ENCODE peak calls at places on chromosomes 3 and 15, in ten cellular contexts. One of them, this sample, is unnamed.
A peak's percentile ranks its signal among the peaks of the same experiment; 100 is the strongest.

GRCh38 chr3:33124638-33125037 is 10.8 kb downstream of the CRTAP start:
- DNase-seq in pancreas: no peak
- DNase-seq in AG04450: no peak
- DNase-seq in cardiac muscle cell: no peak
- DNase-seq in bronchial epithelial cell: peak; percentile 65
- DNase-seq in cardiac fibroblast: no peak
- DNase-seq in transverse colon: no peak
- DNase-seq in spleen: no peak
- DNase-seq in HepG2: no peak
- DNase-seq in IMR-90: no peak
- DNase-seq in this sample: no peak

GRCh38 chr15:90869601-90870353 is 1.4 kb downstream of the FURIN start:
- DNase-seq in AG04450: no peak
- DNase-seq in transverse colon: peak; percentile 60
- DNase-seq in spleen: peak; percentile 84
- DNase-seq in cardiac fibroblast: peak; percentile 94
- DNase-seq in IMR-90: peak; percentile 84
- DNase-seq in HepG2: no peak
- DNase-seq in cardiac muscle cell: peak; percentile 85
- DNase-seq in bronchial epithelial cell: peak; percentile 89
- DNase-seq in pancreas: no peak
- DNase-seq in this sample: peak; percentile 81

GRCh38 chr15:70826634-70827033 is 27.3 kb downstream of the LARP6 start:
- DNase-seq in pancreas: no peak
- DNase-seq in IMR-90: peak; percentile 74
- DNase-seq in HepG2: peak; percentile 27
- DNase-seq in cardiac muscle cell: no peak
- DNase-seq in AG04450: no peak
- DNase-seq in transverse colon: peak; percentile 24
- DNase-seq in cardiac fibroblast: peak; percentile 84
- DNase-seq in bronchial epithelial cell: peak; percentile 94
- DNase-seq in spleen: no peak
- DNase-seq in this sample: peak; percentile 74

GRCh38 chr3:59422312-59422711 is 372.5 kb upstream of the CFAP20DC start:
- DNase-seq in spleen: no peak
- DNase-seq in pancreas: no peak
- DNase-seq in bronchial epithelial cell: peak; percentile 91
- DNase-seq in AG04450: no peak
- DNase-seq in transverse colon: no peak
- DNase-seq in cardiac fibroblast: no peak
- DNase-seq in cardiac muscle cell: no peak
- DNase-seq in HepG2: no peak
- DNase-seq in IMR-90: peak; percentile 94
- DNase-seq in this sample: peak; percentile 75

GRCh38 chr15:68229386-68230156 is at the start of gene CLN6:
- DNase-seq in HepG2: peak; percentile 59
- DNase-seq in cardiac fibroblast: peak; percentile 85
- DNase-seq in pancreas: peak; percentile 90
- DNase-seq in transverse colon: peak; percentile 87
- DNase-seq in IMR-90: peak; percentile 77
- DNase-seq in bronchial epithelial cell: peak; percentile 47
- DNase-seq in cardiac muscle cell: peak; percentile 90
- DNase-seq in spleen: peak; percentile 96
- DNase-seq in AG04450: peak; percentile 27
- DNase-seq in this sample: peak; percentile 86

GRCh38 chr3:21624514-21624913 is 126.5 kb downstream of the ZNF385D start:
- DNase-seq in HepG2: no peak
- DNase-seq in cardiac muscle cell: no peak
- DNase-seq in spleen: no peak
- DNase-seq in IMR-90: no peak
- DNase-seq in pancreas: no peak
- DNase-seq in cardiac fibroblast: peak; percentile 34
- DNase-seq in transverse colon: no peak
- DNase-seq in AG04450: no peak
- DNase-seq in bronchial epithelial cell: no peak
- DNase-seq in this sample: no peak

GRCh38 chr3:104458657-104459056 is 908.1 kb upstream of the ALCAM start:
- DNase-seq in transverse colon: no peak
- DNase-seq in cardiac muscle cell: no peak
- DNase-seq in pancreas: no peak
- DNase-seq in spleen: no peak
- DNase-seq in cardiac fibroblast: no peak
- DNase-seq in bronchial epithelial cell: no peak
- DNase-seq in HepG2: no peak
- DNase-seq in AG04450: no peak
- DNase-seq in IMR-90: no peak
- DNase-seq in this sample: no peak

GRCh38 chr15:42035362-42035761 is 14.5 kb upstream of the PLA2G4E start:
- DNase-seq in IMR-90: peak; percentile 11
- DNase-seq in cardiac fibroblast: peak; percentile 34
- DNase-seq in spleen: no peak
- DNase-seq in transverse colon: peak; percentile 41
- DNase-seq in bronchial epithelial cell: peak; percentile 97
- DNase-seq in HepG2: no peak
- DNase-seq in pancreas: no peak
- DNase-seq in cardiac muscle cell: no peak
- DNase-seq in AG04450: no peak
- DNase-seq in this sample: peak; percentile 31

GRCh38 chr15:98715401-98715800 is 67.1 kb downstream of the IGF1R start:
- DNase-seq in bronchial epithelial cell: no peak
- DNase-seq in spleen: no peak
- DNase-seq in transverse colon: no peak
- DNase-seq in AG04450: no peak
- DNase-seq in cardiac muscle cell: no peak
- DNase-seq in cardiac fibroblast: no peak
- DNase-seq in pancreas: no peak
- DNase-seq in HepG2: no peak
- DNase-seq in IMR-90: no peak
- DNase-seq in this sample: no peak

GRCh38 chr3:44987318-44987717 is 11.3 kb downstream of the EXOSC7 start:
- DNase-seq in pancreas: no peak
- DNase-seq in cardiac muscle cell: no peak
- DNase-seq in transverse colon: no peak
- DNase-seq in IMR-90: no peak
- DNase-seq in HepG2: no peak
- DNase-seq in AG04450: no peak
- DNase-seq in bronchial epithelial cell: no peak
- DNase-seq in spleen: no peak
- DNase-seq in cardiac fibroblast: no peak
- DNase-seq in this sample: no peak

GRCh38 chr3:47473391-47473790 is 2.4 kb downstream of the SCAP start:
- DNase-seq in cardiac muscle cell: no peak
- DNase-seq in pancreas: no peak
- DNase-seq in AG04450: no peak
- DNase-seq in IMR-90: no peak
- DNase-seq in bronchial epithelial cell: peak; percentile 37
- DNase-seq in cardiac fibroblast: no peak
- DNase-seq in HepG2: peak; percentile 21
- DNase-seq in spleen: no peak
- DNase-seq in transverse colon: no peak
- DNase-seq in this sample: no peak

GRCh38 chr3:53843195-53844177 is 2.7 kb downstream of the CHDH start:
- DNase-seq in transverse colon: no peak
- DNase-seq in cardiac muscle cell: no peak
- DNase-seq in pancreas: no peak
- DNase-seq in IMR-90: no peak
- DNase-seq in bronchial epithelial cell: no peak
- DNase-seq in HepG2: no peak
- DNase-seq in AG04450: no peak
- DNase-seq in cardiac fibroblast: no peak
- DNase-seq in spleen: no peak
- DNase-seq in this sample: no peak

GRCh38 chr3:88058593-88059379 is at the start of the genes CGGBP1 and ZNF654:
- DNase-seq in bronchial epithelial cell: peak; percentile 95
- DNase-seq in cardiac fibroblast: peak; percentile 99
- DNase-seq in HepG2: peak; percentile 97
- DNase-seq in spleen: peak; percentile 99
- DNase-seq in pancreas: peak; percentile 93
- DNase-seq in AG04450: peak; percentile 97
- DNase-seq in cardiac muscle cell: peak; percentile 99
- DNase-seq in IMR-90: peak; percentile 99
- DNase-seq in transverse colon: peak; percentile 99
- DNase-seq in this sample: peak; percentile 100

GRCh38 chr3:73094951-73095350 is 33.5 kb downstream of the EBLN2 start:
- DNase-seq in cardiac fibroblast: peak; percentile 37
- DNase-seq in transverse colon: no peak
- DNase-seq in AG04450: no peak
- DNase-seq in bronchial epithelial cell: no peak
- DNase-seq in IMR-90: no peak
- DNase-seq in cardiac muscle cell: no peak
- DNase-seq in HepG2: no peak
- DNase-seq in pancreas: no peak
- DNase-seq in spleen: no peak
- DNase-seq in this sample: no peak

GRCh38 chr3:172147113-172147818 is 107.9 kb downstream of the FNDC3B start:
- DNase-seq in pancreas: no peak
- DNase-seq in transverse colon: no peak
- DNase-seq in bronchial epithelial cell: no peak
- DNase-seq in AG04450: no peak
- DNase-seq in HepG2: no peak
- DNase-seq in IMR-90: no peak
- DNase-seq in cardiac fibroblast: no peak
- DNase-seq in cardiac muscle cell: no peak
- DNase-seq in spleen: no peak
- DNase-seq in this sample: no peak

GRCh38 chr15:76904461-76905012 is 603 bp downstream of the SCAPER start:
- DNase-seq in bronchial epithelial cell: peak; percentile 36
- DNase-seq in pancreas: peak; percentile 62
- DNase-seq in AG04450: no peak
- DNase-seq in cardiac muscle cell: peak; percentile 45
- DNase-seq in transverse colon: peak; percentile 36
- DNase-seq in IMR-90: peak; percentile 16
- DNase-seq in spleen: no peak
- DNase-seq in HepG2: peak; percentile 28
- DNase-seq in cardiac fibroblast: peak; percentile 13
- DNase-seq in this sample: peak; percentile 23

GRCh38 chr15:43441316-43441715 is 51.6 kb downstream of the TP53BP1 start:
- DNase-seq in cardiac muscle cell: no peak
- DNase-seq in cardiac fibroblast: peak; percentile 60
- DNase-seq in transverse colon: no peak
- DNase-seq in spleen: no peak
- DNase-seq in pancreas: no peak
- DNase-seq in AG04450: no peak
- DNase-seq in IMR-90: peak; percentile 50
- DNase-seq in bronchial epithelial cell: peak; percentile 23
- DNase-seq in HepG2: peak; percentile 3
- DNase-seq in this sample: peak; percentile 49

GRCh38 chr3:45414823-45415222 is 26.4 kb downstream of the LARS2 start:
- DNase-seq in pancreas: no peak
- DNase-seq in HepG2: no peak
- DNase-seq in cardiac muscle cell: no peak
- DNase-seq in IMR-90: no peak
- DNase-seq in spleen: no peak
- DNase-seq in transverse colon: no peak
- DNase-seq in AG04450: no peak
- DNase-seq in bronchial epithelial cell: peak; percentile 49
- DNase-seq in cardiac fibroblast: no peak
- DNase-seq in this sample: no peak

GRCh38 chr3:172153335-172153861 is 114.0 kb downstream of the FNDC3B start:
- DNase-seq in pancreas: peak; percentile 83
- DNase-seq in cardiac muscle cell: peak; percentile 59
- DNase-seq in transverse colon: peak; percentile 87
- DNase-seq in cardiac fibroblast: peak; percentile 98
- DNase-seq in HepG2: no peak
- DNase-seq in AG04450: peak; percentile 90
- DNase-seq in spleen: peak; percentile 86
- DNase-seq in bronchial epithelial cell: peak; percentile 95
- DNase-seq in IMR-90: peak; percentile 99
- DNase-seq in this sample: peak; percentile 99

GRCh38 chr15:74548236-74548635 is 7.2 kb downstream of the ARID3B start:
- DNase-seq in cardiac muscle cell: no peak
- DNase-seq in pancreas: no peak
- DNase-seq in spleen: no peak
- DNase-seq in bronchial epithelial cell: no peak
- DNase-seq in HepG2: no peak
- DNase-seq in cardiac fibroblast: no peak
- DNase-seq in transverse colon: no peak
- DNase-seq in IMR-90: no peak
- DNase-seq in AG04450: no peak
- DNase-seq in this sample: no peak
- H3K4me3 ChIP-seq in cardiac muscle cell: no peak overlapping the region
- H3K4me3 ChIP-seq in pancreas: no peak overlapping the region
- H3K4me3 ChIP-seq in spleen: no peak overlapping the region
- H3K4me3 ChIP-seq in bronchial epithelial cell: no peak overlapping the region
- H3K4me3 ChIP-seq in HepG2: no peak overlapping the region
- H3K4me3 ChIP-seq in cardiac fibroblast: no peak overlapping the region
- H3K4me3 ChIP-seq in transverse colon: no peak overlapping the region
- H3K4me3 ChIP-seq in IMR-90: no peak overlapping the region
- H3K4me3 ChIP-seq in AG04450: no peak overlapping the region
- H3K4me3 ChIP-seq in this sample: no peak overlapping the region

DNA sequence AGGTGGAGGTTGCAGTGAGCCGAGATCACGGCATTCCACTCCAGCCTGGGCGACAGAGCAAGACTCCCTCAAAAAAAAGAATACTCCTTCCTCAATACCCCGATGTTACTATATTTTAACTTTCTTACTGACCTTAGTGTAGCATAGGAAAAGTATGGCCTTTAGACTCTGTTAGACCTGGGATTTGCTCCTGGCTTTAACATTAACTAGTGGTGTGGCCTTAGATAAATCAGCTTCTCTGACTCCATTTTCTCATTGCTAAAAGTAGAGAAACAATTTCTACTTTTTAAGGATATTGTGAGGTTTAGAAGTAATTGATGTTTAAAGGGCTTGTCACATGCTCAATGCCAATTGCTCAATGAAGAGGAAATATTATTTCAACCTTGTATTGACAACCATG is 7.6 kb upstream of the IL1RAP start:
- DNase-seq in IMR-90: no peak
- DNase-seq in bronchial epithelial cell: no peak
- DNase-seq in cardiac muscle cell: no peak
- DNase-seq in cardiac fibroblast: no peak
- DNase-seq in AG04450: no peak
- DNase-seq in transverse colon: no peak
- DNase-seq in pancreas: no peak
- DNase-seq in spleen: no peak
- DNase-seq in HepG2: no peak
- DNase-seq in this sample: no peak
- TF ChIP-seq CTCF in IMR-90: no peak
- TF ChIP-seq CTCF in bronchial epithelial cell: no peak
- TF ChIP-seq CTCF in cardiac muscle cell: no peak
- TF ChIP-seq CTCF in cardiac fibroblast: no peak
- TF ChIP-seq CTCF in AG04450: no peak
- TF ChIP-seq CTCF in transverse colon: no peak
- TF ChIP-seq CTCF in pancreas: no peak
- TF ChIP-seq CTCF in spleen: no peak
- TF ChIP-seq CTCF in HepG2: no peak
- TF ChIP-seq CTCF in this sample: no peak

GRCh38 chr15:96343529-96344072 is 13.1 kb downstream of the NR2F2 start:
- DNase-seq in bronchial epithelial cell: no peak
- DNase-seq in cardiac muscle cell: no peak
- DNase-seq in spleen: no peak
- DNase-seq in HepG2: no peak
- DNase-seq in pancreas: no peak
- DNase-seq in cardiac fibroblast: no peak
- DNase-seq in AG04450: no peak
- DNase-seq in IMR-90: no peak
- DNase-seq in transverse colon: no peak
- DNase-seq in this sample: peak; percentile 56
- H3K4me3 ChIP-seq in bronchial epithelial cell: no peak overlapping the region
- H3K4me3 ChIP-seq in cardiac muscle cell: no peak overlapping the region
- H3K4me3 ChIP-seq in spleen: peak overlapping the region; percentile 80
- H3K4me3 ChIP-seq in HepG2: no peak overlapping the region
- H3K4me3 ChIP-seq in pancreas: no peak overlapping the region
- H3K4me3 ChIP-seq in cardiac fibroblast: peak overlapping the region; percentile 54
- H3K4me3 ChIP-seq in AG04450: peak overlapping the region; percentile 75
- H3K4me3 ChIP-seq in IMR-90: peak overlapping the region; percentile 46
- H3K4me3 ChIP-seq in transverse colon: no peak overlapping the region
- H3K4me3 ChIP-seq in this sample: peak overlapping the region; percentile 94

GRCh38 chr3:25297667-25298585 is 130.1 kb upstream of the RARB start:
- DNase-seq in spleen: no peak
- DNase-seq in bronchial epithelial cell: peak; percentile 63
- DNase-seq in cardiac muscle cell: no peak
- DNase-seq in AG04450: no peak
- DNase-seq in cardiac fibroblast: no peak
- DNase-seq in HepG2: no peak
- DNase-seq in transverse colon: no peak
- DNase-seq in pancreas: no peak
- DNase-seq in IMR-90: no peak
- DNase-seq in this sample: peak; percentile 67
- TF ChIP-seq CTCF in spleen: no peak
- TF ChIP-seq CTCF in bronchial epithelial cell: no peak
- TF ChIP-seq CTCF in cardiac muscle cell: no peak
- TF ChIP-seq CTCF in AG04450: no peak
- TF ChIP-seq CTCF in cardiac fibroblast: peak; percentile 17
- TF ChIP-seq CTCF in HepG2: no peak
- TF ChIP-seq CTCF in transverse colon: no peak
- TF ChIP-seq CTCF in pancreas: no peak
- TF ChIP-seq CTCF in IMR-90: no peak
- TF ChIP-seq CTCF in this sample: peak; percentile 19